ENCODE peak calls at places on chromosomes 5 and 9, in ten cellular contexts. One of them, this sample, is unnamed.

GRCh38 chr9:76414656-76415055 is 20.4 kb upstream of the RFK start:
- DNase-seq in adrenal gland: no peak
- DNase-seq in upper lobe of right lung: no peak
- DNase-seq in kidney: no peak
- DNase-seq in astrocyte: peak
- DNase-seq in RWPE2: no peak
- DNase-seq in lower lobe of right lung: no peak
- DNase-seq in PC-9: no peak
- DNase-seq in heart left ventricle: no peak
- DNase-seq in astrocyte of the cerebellum: peak
- DNase-seq in this sample: no peak

GRCh38 chr9:385818-386398 is 171.2 kb downstream of the DOCK8 start:
- DNase-seq in adrenal gland: peak
- DNase-seq in upper lobe of right lung: no peak
- DNase-seq in kidney: no peak
- DNase-seq in astrocyte: peak
- DNase-seq in RWPE2: no peak
- DNase-seq in lower lobe of right lung: no peak
- DNase-seq in PC-9: peak
- DNase-seq in heart left ventricle: no peak
- DNase-seq in astrocyte of the cerebellum: peak
- DNase-seq in this sample: peak

GRCh38 chr5:10538789-10539684 is 24.8 kb upstream of the ANKRD33B start:
- DNase-seq in adrenal gland: no peak
- DNase-seq in upper lobe of right lung: peak
- DNase-seq in kidney: peak
- DNase-seq in astrocyte: no peak
- DNase-seq in RWPE2: peak
- DNase-seq in lower lobe of right lung: no peak
- DNase-seq in PC-9: no peak
- DNase-seq in heart left ventricle: no peak
- DNase-seq in astrocyte of the cerebellum: no peak
- DNase-seq in this sample: no peak

GRCh38 chr5:92641031-92641962 is 939.7 kb downstream of the NR2F1-AS1 start:
- DNase-seq in adrenal gland: no peak
- DNase-seq in upper lobe of right lung: no peak
- DNase-seq in kidney: peak
- DNase-seq in astrocyte: peak
- DNase-seq in RWPE2: no peak
- DNase-seq in lower lobe of right lung: no peak
- DNase-seq in PC-9: peak
- DNase-seq in heart left ventricle: no peak
- DNase-seq in astrocyte of the cerebellum: peak
- DNase-seq in this sample: peak

GRCh38 chr9:121589961-121590360 is 61.5 kb upstream of the DAB2IP start:
- DNase-seq in adrenal gland: no peak
- DNase-seq in upper lobe of right lung: no peak
- DNase-seq in kidney: no peak
- DNase-seq in astrocyte: no peak
- DNase-seq in RWPE2: no peak
- DNase-seq in lower lobe of right lung: no peak
- DNase-seq in PC-9: no peak
- DNase-seq in heart left ventricle: no peak
- DNase-seq in astrocyte of the cerebellum: no peak
- DNase-seq in this sample: no peak

GRCh38 chr5:106454651-106455415 is 1215.9 kb downstream of the EFNA5 start:
- DNase-seq in adrenal gland: no peak
- DNase-seq in upper lobe of right lung: no peak
- DNase-seq in kidney: no peak
- DNase-seq in astrocyte: peak
- DNase-seq in RWPE2: no peak
- DNase-seq in lower lobe of right lung: no peak
- DNase-seq in PC-9: peak
- DNase-seq in heart left ventricle: peak
- DNase-seq in astrocyte of the cerebellum: peak
- DNase-seq in this sample: no peak

GRCh38 chr5:131795128-131795719 is 1.6 kb downstream of the FNIP1 start:
- DNase-seq in adrenal gland: no peak
- DNase-seq in upper lobe of right lung: no peak
- DNase-seq in kidney: no peak
- DNase-seq in astrocyte: no peak
- DNase-seq in RWPE2: no peak
- DNase-seq in lower lobe of right lung: no peak
- DNase-seq in PC-9: no peak
- DNase-seq in heart left ventricle: no peak
- DNase-seq in astrocyte of the cerebellum: no peak
- DNase-seq in this sample: no peak

GRCh38 chr5:37889612-37890317 is 49.9 kb upstream of the GDNF start:
- DNase-seq in adrenal gland: no peak
- DNase-seq in upper lobe of right lung: no peak
- DNase-seq in kidney: no peak
- DNase-seq in astrocyte: peak
- DNase-seq in RWPE2: peak
- DNase-seq in lower lobe of right lung: no peak
- DNase-seq in PC-9: no peak
- DNase-seq in heart left ventricle: no peak
- DNase-seq in astrocyte of the cerebellum: peak
- DNase-seq in this sample: peak

GRCh38 chr5:180045889-180046499 is 25.6 kb downstream of the RNF130 start:
- DNase-seq in adrenal gland: no peak
- DNase-seq in upper lobe of right lung: peak
- DNase-seq in kidney: no peak
- DNase-seq in astrocyte: no peak
- DNase-seq in RWPE2: no peak
- DNase-seq in lower lobe of right lung: no peak
- DNase-seq in PC-9: no peak
- DNase-seq in heart left ventricle: no peak
- DNase-seq in astrocyte of the cerebellum: no peak
- DNase-seq in this sample: no peak

DNA sequence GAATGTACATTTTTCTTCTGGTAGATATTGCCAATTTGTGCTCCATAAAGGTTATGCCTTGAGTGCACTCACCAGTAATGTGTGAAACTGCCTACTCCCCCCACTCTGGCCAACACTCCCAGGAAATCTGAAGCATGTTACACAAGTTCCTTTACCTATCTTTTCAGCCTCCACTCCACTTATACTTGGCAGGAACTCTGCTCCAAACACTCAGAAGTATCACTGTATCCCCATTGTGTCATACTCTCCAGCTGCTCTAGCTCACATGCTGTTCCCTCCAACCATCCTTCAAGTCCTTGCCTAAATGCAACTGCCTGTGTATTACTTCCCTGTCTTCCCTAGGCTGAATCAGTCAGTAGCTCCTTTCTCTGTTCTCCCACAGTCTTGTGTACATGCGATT is 28.3 kb downstream of the POU4F3 start:
- DNase-seq in adrenal gland: no peak
- DNase-seq in upper lobe of right lung: no peak
- DNase-seq in kidney: no peak
- DNase-seq in astrocyte: no peak
- DNase-seq in RWPE2: no peak
- DNase-seq in lower lobe of right lung: no peak
- DNase-seq in PC-9: no peak
- DNase-seq in heart left ventricle: no peak
- DNase-seq in astrocyte of the cerebellum: no peak
- DNase-seq in this sample: no peak
- H3K4me3 ChIP-seq in adrenal gland: no peak
- H3K4me3 ChIP-seq in upper lobe of right lung: no peak
- H3K4me3 ChIP-seq in kidney: no peak
- H3K4me3 ChIP-seq in astrocyte: no peak
- H3K4me3 ChIP-seq in RWPE2: no peak
- H3K4me3 ChIP-seq in lower lobe of right lung: no peak
- H3K4me3 ChIP-seq in PC-9: no peak
- H3K4me3 ChIP-seq in heart left ventricle: no peak
- H3K4me3 ChIP-seq in astrocyte of the cerebellum: no peak
- H3K4me3 ChIP-seq in this sample: no peak

GRCh38 chr5:112692472-112692871 is 45.2 kb upstream of the APC start:
- DNase-seq in adrenal gland: no peak
- DNase-seq in upper lobe of right lung: no peak
- DNase-seq in kidney: no peak
- DNase-seq in astrocyte: no peak
- DNase-seq in RWPE2: no peak
- DNase-seq in lower lobe of right lung: no peak
- DNase-seq in PC-9: no peak
- DNase-seq in heart left ventricle: no peak
- DNase-seq in astrocyte of the cerebellum: no peak
- DNase-seq in this sample: no peak

GRCh38 chr5:112690605-112691340 is 46.9 kb upstream of the APC start:
- DNase-seq in adrenal gland: no peak
- DNase-seq in upper lobe of right lung: no peak
- DNase-seq in kidney: no peak
- DNase-seq in astrocyte: no peak
- DNase-seq in RWPE2: no peak
- DNase-seq in lower lobe of right lung: no peak
- DNase-seq in PC-9: no peak
- DNase-seq in heart left ventricle: no peak
- DNase-seq in astrocyte of the cerebellum: no peak
- DNase-seq in this sample: no peak

GRCh38 chr5:112691758-112692157 is 45.9 kb upstream of the APC start:
- DNase-seq in adrenal gland: no peak
- DNase-seq in upper lobe of right lung: no peak
- DNase-seq in kidney: no peak
- DNase-seq in astrocyte: no peak
- DNase-seq in RWPE2: no peak
- DNase-seq in lower lobe of right lung: no peak
- DNase-seq in PC-9: peak
- DNase-seq in heart left ventricle: no peak
- DNase-seq in astrocyte of the cerebellum: no peak
- DNase-seq in this sample: no peak

GRCh38 chr5:112689510-112689909 is 48.2 kb upstream of the APC start:
- DNase-seq in adrenal gland: no peak
- DNase-seq in upper lobe of right lung: no peak
- DNase-seq in kidney: no peak
- DNase-seq in astrocyte: peak
- DNase-seq in RWPE2: no peak
- DNase-seq in lower lobe of right lung: no peak
- DNase-seq in PC-9: no peak
- DNase-seq in heart left ventricle: no peak
- DNase-seq in astrocyte of the cerebellum: no peak
- DNase-seq in this sample: no peak

DNA sequence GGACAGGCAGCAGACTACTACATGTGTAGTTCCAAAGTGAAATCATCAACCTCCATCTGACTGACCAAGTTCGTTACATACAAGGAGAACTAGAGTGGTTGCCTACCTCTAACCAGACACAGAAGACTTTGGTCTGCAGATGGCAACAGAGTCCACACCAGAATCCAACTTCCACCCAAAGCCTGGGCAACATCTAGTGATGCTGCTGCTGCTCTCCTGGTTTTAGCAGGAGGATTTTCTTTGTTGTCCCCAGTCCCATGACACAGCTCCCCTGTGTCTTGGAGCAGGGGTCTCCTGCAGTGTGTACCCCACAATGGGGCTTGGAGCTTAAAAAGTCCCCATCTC is 46.4 kb upstream of the APC start:
- DNase-seq in adrenal gland: no peak
- DNase-seq in upper lobe of right lung: no peak
- DNase-seq in kidney: no peak
- DNase-seq in astrocyte: no peak
- DNase-seq in RWPE2: no peak
- DNase-seq in lower lobe of right lung: no peak
- DNase-seq in PC-9: no peak
- DNase-seq in heart left ventricle: no peak
- DNase-seq in astrocyte of the cerebellum: no peak
- DNase-seq in this sample: no peak
- TF ChIP-seq CTCF in adrenal gland: no peak
- TF ChIP-seq CTCF in upper lobe of right lung: no peak
- TF ChIP-seq CTCF in kidney: no peak
- TF ChIP-seq CTCF in astrocyte: no peak
- TF ChIP-seq CTCF in RWPE2: no peak
- TF ChIP-seq CTCF in lower lobe of right lung: no peak
- TF ChIP-seq CTCF in PC-9: no peak
- TF ChIP-seq CTCF in heart left ventricle: no peak
- TF ChIP-seq CTCF in astrocyte of the cerebellum: no peak
- TF ChIP-seq CTCF in this sample: no peak

GRCh38 chr5:128613757-128614156 is 75.7 kb upstream of the FBN2 start:
- DNase-seq in adrenal gland: no peak
- DNase-seq in upper lobe of right lung: no peak
- DNase-seq in kidney: no peak
- DNase-seq in astrocyte: peak
- DNase-seq in RWPE2: no peak
- DNase-seq in lower lobe of right lung: no peak
- DNase-seq in PC-9: no peak
- DNase-seq in heart left ventricle: no peak
- DNase-seq in astrocyte of the cerebellum: no peak
- DNase-seq in this sample: no peak

GRCh38 chr5:128615578-128615977 is 77.5 kb upstream of the FBN2 start:
- DNase-seq in adrenal gland: no peak
- DNase-seq in upper lobe of right lung: no peak
- DNase-seq in kidney: no peak
- DNase-seq in astrocyte: no peak
- DNase-seq in RWPE2: no peak
- DNase-seq in lower lobe of right lung: no peak
- DNase-seq in PC-9: no peak
- DNase-seq in heart left ventricle: no peak
- DNase-seq in astrocyte of the cerebellum: no peak
- DNase-seq in this sample: no peak

DNA sequence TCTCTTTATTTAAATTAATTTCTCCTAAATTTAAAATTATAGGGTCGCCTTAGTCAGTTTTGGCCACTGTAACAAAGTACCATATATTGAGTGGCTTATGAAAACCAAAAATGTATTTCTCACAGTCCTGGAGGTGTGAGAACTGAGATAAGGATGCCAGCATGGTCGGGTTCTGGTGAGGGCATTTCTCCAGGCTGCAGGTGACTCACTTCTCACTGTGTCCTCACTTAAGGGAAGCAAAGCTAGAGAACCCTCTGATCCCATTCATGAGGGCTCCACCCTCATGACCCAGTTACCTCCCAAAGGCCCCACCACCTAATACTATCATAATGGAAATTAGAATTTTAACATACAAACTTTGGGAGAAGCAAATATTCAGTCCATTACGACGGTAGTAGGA is 75.1 kb upstream of the FBN2 start:
- DNase-seq in adrenal gland: no peak
- DNase-seq in upper lobe of right lung: no peak
- DNase-seq in kidney: no peak
- DNase-seq in astrocyte: no peak
- DNase-seq in RWPE2: no peak
- DNase-seq in lower lobe of right lung: no peak
- DNase-seq in PC-9: no peak
- DNase-seq in heart left ventricle: no peak
- DNase-seq in astrocyte of the cerebellum: no peak
- DNase-seq in this sample: no peak
- H3K4me3 ChIP-seq in adrenal gland: no peak
- H3K4me3 ChIP-seq in upper lobe of right lung: no peak
- H3K4me3 ChIP-seq in kidney: no peak
- H3K4me3 ChIP-seq in astrocyte: no peak
- H3K4me3 ChIP-seq in RWPE2: no peak
- H3K4me3 ChIP-seq in lower lobe of right lung: no peak
- H3K4me3 ChIP-seq in PC-9: no peak
- H3K4me3 ChIP-seq in heart left ventricle: no peak
- H3K4me3 ChIP-seq in astrocyte of the cerebellum: no peak
- H3K4me3 ChIP-seq in this sample: no peak

GRCh38 chr9:106557996-106558667 is 304.8 kb upstream of the ZNF462 start:
- DNase-seq in adrenal gland: no peak
- DNase-seq in upper lobe of right lung: no peak
- DNase-seq in kidney: peak
- DNase-seq in astrocyte: no peak
- DNase-seq in RWPE2: no peak
- DNase-seq in lower lobe of right lung: no peak
- DNase-seq in PC-9: no peak
- DNase-seq in heart left ventricle: no peak
- DNase-seq in astrocyte of the cerebellum: no peak
- DNase-seq in this sample: no peak

GRCh38 chr9:106560540-106560939 is 302.4 kb upstream of the ZNF462 start:
- DNase-seq in adrenal gland: no peak
- DNase-seq in upper lobe of right lung: no peak
- DNase-seq in kidney: no peak
- DNase-seq in astrocyte: no peak
- DNase-seq in RWPE2: no peak
- DNase-seq in lower lobe of right lung: no peak
- DNase-seq in PC-9: no peak
- DNase-seq in heart left ventricle: no peak
- DNase-seq in astrocyte of the cerebellum: no peak
- DNase-seq in this sample: no peak
- TF ChIP-seq CTCF in adrenal gland: no peak
- TF ChIP-seq CTCF in upper lobe of right lung: no peak
- TF ChIP-seq CTCF in kidney: no peak
- TF ChIP-seq CTCF in astrocyte: peak
- TF ChIP-seq CTCF in RWPE2: peak
- TF ChIP-seq CTCF in lower lobe of right lung: no peak
- TF ChIP-seq CTCF in PC-9: peak
- TF ChIP-seq CTCF in heart left ventricle: no peak
- TF ChIP-seq CTCF in astrocyte of the cerebellum: no peak
- TF ChIP-seq CTCF in this sample: no peak

This sample was measured in AG09309.